ENCODE peak calls at places on chromosomes 5 and 9, in six cellular contexts. X, B, G, R, E and Q are unnamed samples.
A peak's percentile ranks its signal among the peaks of the same experiment; 100 is the strongest.

GRCh38 chr9:109894921-109895758 is 115.1 kb downstream of the PALM2AKAP2 start:
- DNase-seq in G (no peak), E (no peak), R (peak; percentile 4), B (peak; percentile 12), X (no peak), Q (no peak)

GRCh38 chr5:37552770-37553719 is 173.9 kb downstream of the WDR70 start:
- DNase-seq in R (no peak), B (peak; percentile 7), X (no peak), G (no peak), E (no peak), Q (no peak)

GRCh38 chr9:9352877-9353481 is 1259.8 kb downstream of the PTPRD start:
- DNase-seq in X (no peak), R (peak; percentile 12), E (peak; percentile 36), B (peak; percentile 10), G (no peak), Q (no peak)

GRCh38 chr9:129285979-129286772 is 108.1 kb upstream of the IER5L start:
- DNase-seq in X (peak; percentile 57), E (no peak), G (no peak), R (no peak), B (no peak), Q (no peak)

GRCh38 chr9:69894720-69895119 is 74.1 kb downstream of the CFAP95 start:
- DNase-seq in G (no peak), B (no peak), R (no peak), E (no peak), X (no peak), Q (no peak)

GRCh38 chr9:89945133-89945532 is 340.3 kb downstream of the GADD45G start:
- DNase-seq in E (peak; percentile 21), X (no peak), R (no peak), G (no peak), B (no peak), Q (no peak)

GRCh38 chr5:93598997-93599371 is 16.0 kb downstream of the NR2F1 start:
- DNase-seq in G (no peak), E (peak; percentile 21), R (no peak), B (no peak), X (no peak), Q (no peak)

GRCh38 chr5:78953092-78953800 is 31.9 kb downstream of the ARSB start:
- DNase-seq in X (no peak), R (no peak), B (no peak), E (no peak), G (no peak), Q (peak; percentile 43)

GRCh38 chr5:62779010-62779422 is 200.4 kb downstream of the LRRC70 start:
- DNase-seq in R (peak; percentile 31), E (peak; percentile 84), G (no peak), X (no peak), B (peak; percentile 64), Q (peak; percentile 12)

GRCh38 chr9:111843971-111844370 is 49.2 kb upstream of the SHOC1 start:
- DNase-seq in X (no peak), R (no peak), B (peak; percentile 79), G (no peak), E (no peak), Q (peak; percentile 57)

GRCh38 chr5:151574597-151574996 is 16.5 kb downstream of the FAT2 start:
- DNase-seq in R (no peak), E (no peak), G (no peak), B (peak; percentile 49), X (no peak), Q (peak; percentile 45)

GRCh38 chr5:171310816-171311697 is 2.0 kb downstream of the TLX3 start:
- DNase-seq in E (peak; percentile 87), G (no peak), B (peak; percentile 50), X (peak; percentile 61), R (no peak), Q (no peak)

GRCh38 chr9:29214162-29214520 is 1640.9 kb upstream of the C9orf72 start:
- DNase-seq in G (no peak), R (no peak), E (peak; percentile 77), B (peak; percentile 68), X (no peak), Q (peak; percentile 52)

GRCh38 chr9:89189215-89189614 is 10.6 kb upstream of the SHC3 start:
- DNase-seq in B (peak; percentile 9), R (no peak), E (no peak), X (no peak), G (no peak), Q (no peak)

GRCh38 chr9:127903557-127904475 is 4.4 kb upstream of the ST6GALNAC6 start:
- DNase-seq in X (peak; percentile 90), E (no peak), R (peak; percentile 65), G (no peak), B (no peak), Q (no peak)

GRCh38 chr5:36691241-36691640 is 84.8 kb downstream of the SLC1A3 start:
- DNase-seq in X (no peak), R (no peak), B (no peak), G (no peak), E (no peak), Q (no peak)

GRCh38 chr5:33180900-33181299 is 259.9 kb upstream of the TARS1 start:
- DNase-seq in X (no peak), E (peak; percentile 26), R (no peak), B (peak; percentile 66), G (no peak), Q (no peak)

GRCh38 chr9:38091310-38092199 is 22.5 kb upstream of the SHB start:
- DNase-seq in X (no peak), R (no peak), G (peak; percentile 72), E (no peak), B (no peak), Q (no peak)

GRCh38 chr5:3905521-3905920 is 309.9 kb downstream of the IRX1 start:
- DNase-seq in X (no peak), E (no peak), R (no peak), G (no peak), B (no peak), Q (no peak)

GRCh38 chr5:59473611-59474010 is 419.9 kb downstream of the PDE4D start:
- DNase-seq in B (no peak), G (no peak), X (no peak), R (no peak), E (no peak), Q (no peak)

GRCh38 chr5:26757941-26758340 is 280.4 kb downstream of the CDH9 start:
- DNase-seq in X (no peak), G (no peak), B (peak; percentile 54), E (no peak), R (no peak), Q (peak; percentile 23)

GRCh38 chr5:149745-150450 is 41.4 kb upstream of the LRRC14B start:
- DNase-seq in E (no peak), R (no peak), B (peak; percentile 95), X (no peak), G (no peak), Q (peak; percentile 6)

GRCh38 chr5:6902094-6902493 is 188.9 kb downstream of the TENT4A start:
- DNase-seq in X (no peak), G (no peak), B (no peak), E (no peak), R (no peak), Q (no peak)

GRCh38 chr9:95815153-95815552 is 60.3 kb upstream of the ERCC6L2 start:
- DNase-seq in R (no peak), E (no peak), B (peak; percentile 56), G (no peak), X (no peak), Q (no peak)

GRCh38 chr5:132407970-132408369 is 38.5 kb downstream of the SLC22A5 start:
- DNase-seq in G (no peak), R (no peak), B (no peak), X (no peak), E (no peak), Q (no peak)

GRCh38 chr9:133792721-133793470 is 54.7 kb upstream of the SARDH start:
- DNase-seq in G (no peak), E (peak; percentile 85), B (peak; percentile 49), R (peak; percentile 84), X (peak; percentile 89), Q (no peak)

GRCh38 chr5:78747703-78748359 is 99.3 kb upstream of the LHFPL2 start:
- DNase-seq in E (no peak), X (no peak), R (no peak), B (no peak), G (no peak), Q (peak; percentile 62)

GRCh38 chr5:9564752-9565151 is 18.9 kb upstream of the SEMA5A start:
- DNase-seq in B (no peak), E (no peak), G (no peak), R (no peak), X (no peak), Q (no peak)

GRCh38 chr5:166532821-166533220 is 1758.6 kb upstream of the WWC1 start:
- DNase-seq in X (no peak), E (no peak), R (no peak), G (no peak), B (no peak), Q (no peak)

DNA sequence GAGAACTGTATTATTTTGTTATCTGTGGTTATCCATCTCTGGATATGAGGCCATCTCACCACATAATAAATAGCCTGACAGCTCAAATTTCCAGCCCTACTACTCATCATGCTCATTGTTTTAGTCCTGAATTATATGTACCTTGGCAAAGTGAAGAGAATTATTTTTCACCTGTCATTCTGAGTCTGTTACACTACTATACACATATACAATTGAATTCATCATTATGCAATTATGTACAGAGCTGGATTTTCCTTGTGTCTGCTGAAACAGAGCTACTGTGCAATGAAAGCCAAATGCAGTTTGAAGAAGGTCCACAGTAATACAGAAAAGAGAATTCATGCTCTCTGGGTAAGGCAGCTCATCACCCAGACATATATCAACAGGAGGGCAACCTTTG is 28.5 kb downstream of the ESM1 start:
- DNase-seq in X (no peak), R (no peak), E (no peak), B (no peak), G (no peak), Q (no peak)
- H3K4me1 ChIP-seq in X (no peaks in the 10 kb centered on the region), R (no peaks in the 10 kb centered on the region), E (no peaks in the 10 kb centered on the region), B (no peaks in the 10 kb centered on the region), G (no peaks in the 10 kb centered on the region), Q (no peaks in the 10 kb centered on the region)

DNA sequence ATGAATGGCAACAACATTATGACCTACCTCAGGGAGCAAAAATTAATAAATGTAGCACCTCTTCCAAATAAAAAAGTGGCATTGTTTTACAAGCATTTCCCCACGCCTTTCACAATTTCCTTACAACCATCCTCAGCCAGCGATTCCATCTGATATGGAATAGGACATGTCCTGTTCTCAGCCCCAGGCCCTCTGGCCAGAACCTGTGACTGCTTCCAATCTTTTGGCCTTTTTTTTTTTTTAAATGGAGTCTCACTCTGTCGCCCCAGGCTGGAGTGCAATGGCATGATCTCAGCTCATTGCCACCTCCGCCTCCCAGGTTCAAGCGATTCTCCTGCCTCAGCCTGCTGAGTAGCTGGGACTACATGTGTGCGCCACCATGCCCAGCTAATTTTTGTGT is 16.8 kb upstream of the WNK2 start:
- DNase-seq in B (no peak), G (no peak), R (no peak), E (no peak), X (no peak), Q (no peak)
- H3K27me3 ChIP-seq in B (no peaks in the 10 kb centered on the region), G (no peaks in the 10 kb centered on the region), R (no peaks in the 10 kb centered on the region), E (no peaks in the 10 kb centered on the region), X (no peaks in the 10 kb centered on the region), Q (peaks cover 4% of the 10 kb centered on the region)

GRCh38 chr9:131025953-131026858 is 17.2 kb downstream of the LAMC3 start:
- DNase-seq in E (no peak), B (no peak), R (no peak), G (no peak), X (no peak), Q (no peak)
- TF ChIP-seq CTCF in E (no peak), B (no peak), R (no peak), G (no peak), X (no peak), Q (no peak)

DNA sequence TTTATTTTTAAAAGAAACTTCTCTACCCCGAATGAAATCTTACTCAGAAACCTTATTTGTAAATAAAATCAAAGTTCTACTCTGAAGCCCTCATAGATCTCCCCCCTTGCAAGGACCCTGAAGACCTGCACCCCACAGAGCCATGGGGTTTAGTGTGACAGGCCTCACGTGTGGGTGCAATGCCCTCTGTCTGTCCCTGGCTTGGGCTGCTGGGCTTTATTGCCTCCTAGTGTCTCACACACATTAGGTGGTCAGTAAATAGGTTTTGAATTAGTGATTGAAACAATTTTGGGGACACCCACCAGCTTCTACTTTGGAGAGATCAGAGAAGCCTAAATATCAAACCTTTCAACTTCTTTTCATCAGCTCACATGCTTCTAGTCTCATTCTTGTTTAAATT is 403.7 kb downstream of the KDM4C start:
- DNase-seq in B (no peak), G (no peak), E (no peak), X (no peak), R (no peak), Q (no peak)
- H3K4me1 ChIP-seq in B (no peaks in the 10 kb centered on the region), G (no peaks in the 10 kb centered on the region), E (no peaks in the 10 kb centered on the region), X (no peaks in the 10 kb centered on the region), R (no peaks in the 10 kb centered on the region), Q (no peaks in the 10 kb centered on the region)